ENCODE peak calls at places on chromosomes 7 and 10, in five cellular contexts. One of them, this sample, is unnamed.

GRCh38 chr7:47088329-47089067 is 493.4 kb downstream of the TNS3 start:
- DNase-seq in ovary: peak; percentile 61
- DNase-seq in M059J: peak; percentile 67
- DNase-seq in naive B cell: peak; percentile 18
- DNase-seq in NCI-H1092 treated with DMSO at 0.1 percent for 48 hours: peak; percentile 22
- DNase-seq in this sample: peak; percentile 62

GRCh38 chr7:106959753-106960152 is 84.8 kb upstream of the PRKAR2B start:
- DNase-seq in NCI-H1092 treated with DMSO at 0.1 percent for 48 hours: no peak
- DNase-seq in M059J: no peak
- DNase-seq in naive B cell: no peak
- DNase-seq in ovary: no peak
- DNase-seq in this sample: no peak

GRCh38 chr10:44233561-44234470 is 151.1 kb downstream of the CXCL12 start:
- DNase-seq in ovary: no peak
- DNase-seq in M059J: no peak
- DNase-seq in NCI-H1092 treated with DMSO at 0.1 percent for 48 hours: no peak
- DNase-seq in naive B cell: no peak
- DNase-seq in this sample: peak; percentile 57

GRCh38 chr10:110008518-110009339 is 945 bp downstream of the ADD3 start:
- DNase-seq in NCI-H1092 treated with DMSO at 0.1 percent for 48 hours: no peak
- DNase-seq in ovary: peak; percentile 52
- DNase-seq in naive B cell: peak; percentile 38
- DNase-seq in M059J: peak; percentile 54
- DNase-seq in this sample: peak; percentile 55

GRCh38 chr10:110664483-110665420 is 20.6 kb downstream of the RBM20 start:
- DNase-seq in M059J: peak; percentile 91
- DNase-seq in naive B cell: no peak
- DNase-seq in ovary: no peak
- DNase-seq in NCI-H1092 treated with DMSO at 0.1 percent for 48 hours: no peak
- DNase-seq in this sample: no peak

GRCh38 chr7:42736931-42737330 is 174.9 kb downstream of the C7orf25 start:
- DNase-seq in NCI-H1092 treated with DMSO at 0.1 percent for 48 hours: no peak
- DNase-seq in M059J: peak; percentile 15
- DNase-seq in naive B cell: no peak
- DNase-seq in ovary: no peak
- DNase-seq in this sample: no peak

GRCh38 chr10:31635415-31636065 is 293.1 kb downstream of the ARHGAP12 start:
- DNase-seq in ovary: no peak
- DNase-seq in NCI-H1092 treated with DMSO at 0.1 percent for 48 hours: no peak
- DNase-seq in naive B cell: no peak
- DNase-seq in M059J: peak; percentile 39
- DNase-seq in this sample: no peak

GRCh38 chr10:113704637-113705343 is 25.1 kb downstream of the CASP7 start:
- DNase-seq in M059J: peak; percentile 51
- DNase-seq in ovary: no peak
- DNase-seq in NCI-H1092 treated with DMSO at 0.1 percent for 48 hours: peak; percentile 23
- DNase-seq in naive B cell: peak; percentile 19
- DNase-seq in this sample: no peak

GRCh38 chr10:82242778-82243177 is 367.8 kb downstream of the NRG3 start:
- DNase-seq in M059J: no peak
- DNase-seq in naive B cell: no peak
- DNase-seq in ovary: no peak
- DNase-seq in NCI-H1092 treated with DMSO at 0.1 percent for 48 hours: no peak
- DNase-seq in this sample: no peak

GRCh38 chr7:101902680-101903504 is 85.5 kb downstream of the CUX1 start:
- DNase-seq in M059J: no peak
- DNase-seq in naive B cell: no peak
- DNase-seq in ovary: no peak
- DNase-seq in NCI-H1092 treated with DMSO at 0.1 percent for 48 hours: no peak
- DNase-seq in this sample: no peak

GRCh38 chr7:96710544-96710943 is 898 bp upstream of the SEM1 start:
- DNase-seq in NCI-H1092 treated with DMSO at 0.1 percent for 48 hours: no peak
- DNase-seq in M059J: no peak
- DNase-seq in ovary: no peak
- DNase-seq in naive B cell: no peak
- DNase-seq in this sample: no peak

GRCh38 chr7:5637415-5637814 is 144.0 kb downstream of the RNF216 start:
- DNase-seq in NCI-H1092 treated with DMSO at 0.1 percent for 48 hours: no peak
- DNase-seq in M059J: no peak
- DNase-seq in naive B cell: no peak
- DNase-seq in ovary: no peak
- DNase-seq in this sample: no peak

GRCh38 chr10:85936180-85936579 is 430.4 kb downstream of the GRID1 start:
- DNase-seq in NCI-H1092 treated with DMSO at 0.1 percent for 48 hours: no peak
- DNase-seq in M059J: no peak
- DNase-seq in naive B cell: no peak
- DNase-seq in ovary: no peak
- DNase-seq in this sample: no peak

GRCh38 chr10:34721201-34721840 is 93.8 kb downstream of the PARD3 start:
- DNase-seq in NCI-H1092 treated with DMSO at 0.1 percent for 48 hours: no peak
- DNase-seq in ovary: no peak
- DNase-seq in naive B cell: no peak
- DNase-seq in M059J: peak; percentile 67
- DNase-seq in this sample: no peak

GRCh38 chr7:155396661-155397060 is 61.3 kb upstream of the EN2 start:
- DNase-seq in NCI-H1092 treated with DMSO at 0.1 percent for 48 hours: no peak
- DNase-seq in ovary: no peak
- DNase-seq in naive B cell: no peak
- DNase-seq in M059J: no peak
- DNase-seq in this sample: no peak

GRCh38 chr10:21526952-21527633 is 1.6 kb upstream of the SKIDA1 start:
- DNase-seq in naive B cell: peak; percentile 25
- DNase-seq in NCI-H1092 treated with DMSO at 0.1 percent for 48 hours: peak; percentile 47
- DNase-seq in ovary: peak; percentile 76
- DNase-seq in M059J: peak; percentile 51
- DNase-seq in this sample: peak; percentile 82

GRCh38 chr10:80537086-80537704 is 507 bp upstream of the SH2D4B start:
- DNase-seq in M059J: no peak
- DNase-seq in ovary: no peak
- DNase-seq in naive B cell: no peak
- DNase-seq in NCI-H1092 treated with DMSO at 0.1 percent for 48 hours: no peak
- DNase-seq in this sample: no peak

GRCh38 chr10:132689721-132690360 is 96.1 kb downstream of the NKX6-2 start:
- DNase-seq in ovary: peak; percentile 8
- DNase-seq in NCI-H1092 treated with DMSO at 0.1 percent for 48 hours: no peak
- DNase-seq in M059J: no peak
- DNase-seq in naive B cell: no peak
- DNase-seq in this sample: peak; percentile 12

GRCh38 chr10:101839421-101840063 is 4.1 kb downstream of the KCNIP2 start:
- DNase-seq in naive B cell: peak; percentile 71
- DNase-seq in ovary: no peak
- DNase-seq in M059J: no peak
- DNase-seq in NCI-H1092 treated with DMSO at 0.1 percent for 48 hours: no peak
- DNase-seq in this sample: no peak

GRCh38 chr10:129545257-129545656 is 78.2 kb downstream of the MGMT start:
- DNase-seq in naive B cell: no peak
- DNase-seq in NCI-H1092 treated with DMSO at 0.1 percent for 48 hours: no peak
- DNase-seq in ovary: no peak
- DNase-seq in M059J: no peak
- DNase-seq in this sample: no peak